ENCODE peak calls at places on chromosome 4, in eight cellular contexts. One of them, this sample, is unnamed.
A peak's percentile ranks its signal among the peaks of the same experiment; 100 is the strongest.

GRCh38 chr4:105934381-105934780 is 39.1 kb downstream of the NPNT start:
- DNase-seq in left lung: no peak
- DNase-seq in fibroblast of the aortic adventitia: no peak
- DNase-seq in cardiac muscle cell: no peak
- DNase-seq in cardiac fibroblast: no peak
- DNase-seq in heart left ventricle: no peak
- DNase-seq in small intestine: no peak
- DNase-seq in K562: no peak
- DNase-seq in this sample: no peak

GRCh38 chr4:3862640-3863420 is 96.6 kb downstream of the ADRA2C start:
- DNase-seq in small intestine: no peak
- DNase-seq in cardiac fibroblast: no peak
- DNase-seq in left lung: peak; percentile 71
- DNase-seq in fibroblast of the aortic adventitia: no peak
- DNase-seq in K562: peak; percentile 43
- DNase-seq in cardiac muscle cell: no peak
- DNase-seq in heart left ventricle: peak; percentile 75
- DNase-seq in this sample: no peak

GRCh38 chr4:1855334-1856070 is 454 bp downstream of the LETM1 start:
- DNase-seq in heart left ventricle: peak; percentile 32
- DNase-seq in small intestine: no peak
- DNase-seq in fibroblast of the aortic adventitia: no peak
- DNase-seq in cardiac muscle cell: peak; percentile 38
- DNase-seq in cardiac fibroblast: peak; percentile 14
- DNase-seq in left lung: peak; percentile 85
- DNase-seq in K562: peak; percentile 73
- DNase-seq in this sample: no peak

GRCh38 chr4:54658321-54659093 is 750 bp downstream of the KIT start:
- DNase-seq in left lung: peak; percentile 88
- DNase-seq in fibroblast of the aortic adventitia: peak; percentile 7
- DNase-seq in small intestine: peak; percentile 42
- DNase-seq in K562: peak; percentile 55
- DNase-seq in heart left ventricle: peak; percentile 53
- DNase-seq in cardiac muscle cell: peak; percentile 78
- DNase-seq in cardiac fibroblast: peak; percentile 48
- DNase-seq in this sample: no peak

GRCh38 chr4:101355767-101356702 is 8.7 kb upstream of the PPP3CA start:
- DNase-seq in heart left ventricle: no peak
- DNase-seq in small intestine: peak; percentile 25
- DNase-seq in K562: no peak
- DNase-seq in cardiac fibroblast: peak; percentile 92
- DNase-seq in cardiac muscle cell: no peak
- DNase-seq in fibroblast of the aortic adventitia: peak; percentile 87
- DNase-seq in left lung: no peak
- DNase-seq in this sample: no peak

GRCh38 chr4:153403761-153404160 is 59.3 kb downstream of the MND1 start:
- DNase-seq in fibroblast of the aortic adventitia: no peak
- DNase-seq in cardiac muscle cell: no peak
- DNase-seq in small intestine: no peak
- DNase-seq in heart left ventricle: no peak
- DNase-seq in cardiac fibroblast: peak; percentile 19
- DNase-seq in K562: no peak
- DNase-seq in left lung: no peak
- DNase-seq in this sample: no peak

GRCh38 chr4:4856071-4857000 is 3.1 kb upstream of the MSX1 start:
- DNase-seq in K562: no peak
- DNase-seq in cardiac fibroblast: no peak
- DNase-seq in left lung: peak; percentile 68
- DNase-seq in cardiac muscle cell: no peak
- DNase-seq in heart left ventricle: no peak
- DNase-seq in fibroblast of the aortic adventitia: no peak
- DNase-seq in small intestine: no peak
- DNase-seq in this sample: no peak

GRCh38 chr4:67436742-67437141 is 108.6 kb downstream of the CENPC start:
- DNase-seq in small intestine: peak; percentile 8
- DNase-seq in heart left ventricle: no peak
- DNase-seq in left lung: no peak
- DNase-seq in cardiac fibroblast: peak; percentile 24
- DNase-seq in cardiac muscle cell: no peak
- DNase-seq in fibroblast of the aortic adventitia: peak; percentile 7
- DNase-seq in K562: no peak
- DNase-seq in this sample: no peak

GRCh38 chr4:55568905-55569504 is 22.3 kb upstream of the CLOCK start:
- DNase-seq in heart left ventricle: no peak
- DNase-seq in fibroblast of the aortic adventitia: no peak
- DNase-seq in cardiac fibroblast: no peak
- DNase-seq in left lung: no peak
- DNase-seq in small intestine: no peak
- DNase-seq in K562: no peak
- DNase-seq in cardiac muscle cell: no peak
- DNase-seq in this sample: no peak

GRCh38 chr4:175536852-175537453 is 275.1 kb downstream of the GPM6A start:
- DNase-seq in cardiac muscle cell: peak; percentile 52
- DNase-seq in left lung: no peak
- DNase-seq in small intestine: peak; percentile 12
- DNase-seq in K562: peak; percentile 22
- DNase-seq in cardiac fibroblast: peak; percentile 86
- DNase-seq in fibroblast of the aortic adventitia: peak; percentile 87
- DNase-seq in heart left ventricle: no peak
- DNase-seq in this sample: peak; percentile 55

GRCh38 chr4:140250989-140251552 is 97.1 kb upstream of the MAML3 start:
- DNase-seq in small intestine: no peak
- DNase-seq in fibroblast of the aortic adventitia: no peak
- DNase-seq in cardiac fibroblast: no peak
- DNase-seq in heart left ventricle: no peak
- DNase-seq in cardiac muscle cell: no peak
- DNase-seq in K562: no peak
- DNase-seq in left lung: no peak
- DNase-seq in this sample: no peak

GRCh38 chr4:54215379-54216072 is 13.6 kb upstream of the PDGFRA start:
- DNase-seq in cardiac fibroblast: no peak
- DNase-seq in cardiac muscle cell: no peak
- DNase-seq in heart left ventricle: no peak
- DNase-seq in K562: no peak
- DNase-seq in left lung: no peak
- DNase-seq in small intestine: no peak
- DNase-seq in fibroblast of the aortic adventitia: peak; percentile 57
- DNase-seq in this sample: no peak

GRCh38 chr4:38784141-38784540 is 1.4 kb upstream of the TLR10 start:
- DNase-seq in fibroblast of the aortic adventitia: no peak
- DNase-seq in left lung: no peak
- DNase-seq in small intestine: no peak
- DNase-seq in K562: no peak
- DNase-seq in cardiac fibroblast: no peak
- DNase-seq in heart left ventricle: no peak
- DNase-seq in cardiac muscle cell: no peak
- DNase-seq in this sample: no peak

GRCh38 chr4:38785041-38785790 is 2.4 kb upstream of the TLR10 start:
- DNase-seq in cardiac fibroblast: no peak
- DNase-seq in small intestine: no peak
- DNase-seq in K562: no peak
- DNase-seq in fibroblast of the aortic adventitia: no peak
- DNase-seq in left lung: no peak
- DNase-seq in cardiac muscle cell: no peak
- DNase-seq in heart left ventricle: no peak
- DNase-seq in this sample: no peak

GRCh38 chr4:38788327-38788726 is 5.5 kb upstream of the TLR10 start:
- DNase-seq in cardiac fibroblast: peak; percentile 77
- DNase-seq in fibroblast of the aortic adventitia: peak; percentile 69
- DNase-seq in cardiac muscle cell: no peak
- DNase-seq in K562: no peak
- DNase-seq in left lung: no peak
- DNase-seq in small intestine: no peak
- DNase-seq in heart left ventricle: no peak
- DNase-seq in this sample: no peak

GRCh38 chr4:38787693-38788092 is 4.9 kb upstream of the TLR10 start:
- DNase-seq in small intestine: no peak
- DNase-seq in K562: no peak
- DNase-seq in fibroblast of the aortic adventitia: no peak
- DNase-seq in cardiac muscle cell: no peak
- DNase-seq in left lung: no peak
- DNase-seq in heart left ventricle: no peak
- DNase-seq in cardiac fibroblast: no peak
- DNase-seq in this sample: no peak

DNA sequence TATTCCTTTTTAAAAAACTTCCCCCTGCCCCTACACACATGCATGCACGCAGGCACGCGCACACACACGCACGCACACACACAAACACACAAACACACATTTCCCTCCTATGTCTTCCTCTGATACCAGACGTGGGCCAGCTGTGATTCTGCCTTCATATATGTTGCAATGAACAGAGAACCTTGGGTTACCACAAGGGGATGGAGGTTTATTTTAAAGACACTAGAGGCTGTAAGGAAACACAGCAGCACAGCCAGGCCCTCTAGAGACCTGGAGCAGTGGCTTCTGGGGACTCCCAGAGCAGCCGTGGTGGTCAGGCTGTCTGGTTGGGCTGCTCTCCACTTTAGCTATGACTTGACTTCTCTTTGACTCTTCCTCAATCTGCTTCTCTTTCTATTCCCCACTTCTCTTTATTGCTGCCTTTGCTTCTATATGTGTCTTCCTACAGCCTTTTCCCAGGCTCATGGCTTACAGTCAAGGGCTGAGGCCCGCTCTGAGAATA is 3.2 kb upstream of the TLR10 start:
- DNase-seq in left lung: peak; percentile 75
- DNase-seq in cardiac fibroblast: no peak
- DNase-seq in fibroblast of the aortic adventitia: no peak
- DNase-seq in K562: no peak
- DNase-seq in heart left ventricle: peak; percentile 27
- DNase-seq in small intestine: no peak
- DNase-seq in cardiac muscle cell: no peak
- DNase-seq in this sample: peak; percentile 5
- H3K4me3 ChIP-seq in left lung: no peak overlapping the region
- H3K4me3 ChIP-seq in cardiac fibroblast: no peak overlapping the region
- H3K4me3 ChIP-seq in fibroblast of the aortic adventitia: no peak overlapping the region
- H3K4me3 ChIP-seq in K562: no peak overlapping the region
- H3K4me3 ChIP-seq in heart left ventricle: no peak overlapping the region
- H3K4me3 ChIP-seq in small intestine: no peak overlapping the region
- H3K4me3 ChIP-seq in cardiac muscle cell: no peak overlapping the region
- H3K4me3 ChIP-seq in this sample: no peak overlapping the region

DNA sequence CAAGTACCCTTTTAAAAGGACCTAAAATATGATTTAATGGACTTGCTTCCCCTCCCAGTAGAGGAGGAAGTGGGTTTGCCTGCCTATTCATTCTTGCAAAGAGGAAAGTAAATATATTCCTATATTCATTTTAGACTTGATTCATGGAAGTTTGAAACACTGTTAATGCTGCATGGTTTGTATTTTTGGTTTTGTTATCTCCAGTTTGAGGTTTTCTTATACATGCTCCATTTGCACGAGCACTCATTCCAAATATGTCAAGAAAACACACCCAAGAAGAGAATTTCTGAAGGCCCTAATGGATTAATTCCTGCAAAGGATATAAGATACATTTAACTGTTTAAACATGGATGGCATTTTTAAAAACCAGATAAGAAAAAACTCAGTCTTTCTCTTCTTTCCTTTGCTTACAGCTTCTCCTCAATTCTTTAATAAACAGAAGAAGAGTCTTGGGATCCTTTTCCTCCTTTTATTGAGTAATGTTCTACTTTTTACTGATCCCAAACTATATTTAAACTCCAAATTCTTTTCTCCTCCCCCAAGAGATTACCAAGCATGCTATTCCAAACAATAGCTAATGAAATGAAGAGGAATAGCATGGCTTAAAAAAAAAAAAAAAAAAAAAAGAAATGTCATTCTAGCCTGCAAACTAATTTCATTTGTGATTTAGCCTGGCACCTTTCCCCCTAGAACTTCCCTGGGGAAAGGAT is 54.6 kb upstream of the LDB2 start:
- DNase-seq in small intestine: no peak
- DNase-seq in heart left ventricle: no peak
- DNase-seq in cardiac fibroblast: no peak
- DNase-seq in fibroblast of the aortic adventitia: peak; percentile 63
- DNase-seq in K562: no peak
- DNase-seq in left lung: no peak
- DNase-seq in cardiac muscle cell: no peak
- DNase-seq in this sample: no peak
- H3K4me3 ChIP-seq in small intestine: no peak overlapping the region
- H3K4me3 ChIP-seq in heart left ventricle: no peak overlapping the region
- H3K4me3 ChIP-seq in cardiac fibroblast: no peak overlapping the region
- H3K4me3 ChIP-seq in fibroblast of the aortic adventitia: peak overlapping the region; percentile 0
- H3K4me3 ChIP-seq in K562: no peak overlapping the region
- H3K4me3 ChIP-seq in left lung: no peak overlapping the region
- H3K4me3 ChIP-seq in cardiac muscle cell: no peak overlapping the region
- H3K4me3 ChIP-seq in this sample: no peak overlapping the region

GRCh38 chr4:86946868-86947493 is 12.2 kb downstream of the AFF1 start:
- DNase-seq in fibroblast of the aortic adventitia: no peak
- DNase-seq in cardiac muscle cell: no peak
- DNase-seq in small intestine: no peak
- DNase-seq in heart left ventricle: no peak
- DNase-seq in cardiac fibroblast: no peak
- DNase-seq in K562: no peak
- DNase-seq in left lung: no peak
- DNase-seq in this sample: no peak
- H3K4me3 ChIP-seq in fibroblast of the aortic adventitia: no peak overlapping the region
- H3K4me3 ChIP-seq in cardiac muscle cell: no peak overlapping the region
- H3K4me3 ChIP-seq in small intestine: no peak overlapping the region
- H3K4me3 ChIP-seq in heart left ventricle: no peak overlapping the region
- H3K4me3 ChIP-seq in cardiac fibroblast: no peak overlapping the region
- H3K4me3 ChIP-seq in K562: no peak overlapping the region
- H3K4me3 ChIP-seq in left lung: no peak overlapping the region
- H3K4me3 ChIP-seq in this sample: no peak overlapping the region

GRCh38 chr4:121190389-121190788 is 26.3 kb upstream of the TNIP3 start:
- DNase-seq in heart left ventricle: no peak
- DNase-seq in left lung: no peak
- DNase-seq in small intestine: no peak
- DNase-seq in cardiac fibroblast: no peak
- DNase-seq in K562: no peak
- DNase-seq in cardiac muscle cell: no peak
- DNase-seq in fibroblast of the aortic adventitia: no peak
- DNase-seq in this sample: no peak

GRCh38 chr4:121189351-121189750 is 25.2 kb upstream of the TNIP3 start:
- DNase-seq in small intestine: no peak
- DNase-seq in fibroblast of the aortic adventitia: no peak
- DNase-seq in cardiac muscle cell: no peak
- DNase-seq in cardiac fibroblast: no peak
- DNase-seq in K562: no peak
- DNase-seq in left lung: no peak
- DNase-seq in heart left ventricle: no peak
- DNase-seq in this sample: no peak

GRCh38 chr4:121192013-121192412 is 27.9 kb upstream of the TNIP3 start:
- DNase-seq in fibroblast of the aortic adventitia: peak; percentile 37
- DNase-seq in cardiac fibroblast: peak; percentile 25
- DNase-seq in left lung: no peak
- DNase-seq in heart left ventricle: no peak
- DNase-seq in K562: no peak
- DNase-seq in cardiac muscle cell: no peak
- DNase-seq in small intestine: no peak
- DNase-seq in this sample: no peak

GRCh38 chr4:121191351-121191750 is 27.2 kb upstream of the TNIP3 start:
- DNase-seq in small intestine: peak; percentile 21
- DNase-seq in left lung: no peak
- DNase-seq in fibroblast of the aortic adventitia: no peak
- DNase-seq in K562: no peak
- DNase-seq in cardiac muscle cell: no peak
- DNase-seq in heart left ventricle: no peak
- DNase-seq in cardiac fibroblast: no peak
- DNase-seq in this sample: no peak

DNA sequence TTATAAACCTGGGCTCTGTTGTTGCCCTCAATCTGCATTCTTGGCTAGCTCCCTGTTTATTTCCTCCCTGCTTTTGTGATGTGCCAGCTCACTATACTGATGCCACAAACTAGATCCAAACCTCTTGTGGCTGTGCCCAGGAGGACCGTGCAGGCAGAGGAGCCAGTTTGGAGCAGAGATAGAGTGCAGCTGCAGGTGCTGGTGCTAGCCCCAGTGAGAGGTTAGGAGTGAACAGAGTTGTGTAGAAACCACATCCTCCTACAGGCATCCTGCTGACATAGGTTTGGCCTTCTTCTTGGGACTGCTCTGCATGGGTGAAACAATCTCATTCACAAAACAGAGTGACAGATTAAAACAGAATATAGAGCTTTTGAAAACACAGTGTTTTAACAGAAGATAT is 25.7 kb upstream of the TNIP3 start:
- DNase-seq in fibroblast of the aortic adventitia: no peak
- DNase-seq in heart left ventricle: no peak
- DNase-seq in small intestine: peak; percentile 51
- DNase-seq in cardiac muscle cell: no peak
- DNase-seq in K562: no peak
- DNase-seq in cardiac fibroblast: no peak
- DNase-seq in left lung: no peak
- DNase-seq in this sample: peak; percentile 97
- H3K4me3 ChIP-seq in fibroblast of the aortic adventitia: no peak overlapping the region
- H3K4me3 ChIP-seq in heart left ventricle: no peak overlapping the region
- H3K4me3 ChIP-seq in small intestine: no peak overlapping the region
- H3K4me3 ChIP-seq in cardiac muscle cell: no peak overlapping the region
- H3K4me3 ChIP-seq in K562: no peak overlapping the region
- H3K4me3 ChIP-seq in cardiac fibroblast: no peak overlapping the region
- H3K4me3 ChIP-seq in left lung: no peak overlapping the region
- H3K4me3 ChIP-seq in this sample: peak overlapping the region; percentile 23

This sample was measured in Jurkat, Clone E6-1.